ENCODE peak calls at places on chromosome 7, in seven cellular contexts. L is CD8-positive, alpha-beta T cell; X is cardiac fibroblast; Z is ovary; N is body of pancreas; H is foreskin fibroblast; E is NB4. T is an unnamed sample.
A peak's percentile ranks its signal among the peaks of the same experiment; 100 is the strongest.

GRCh38 chr7:70178206-70178605 is 579.9 kb downstream of the AUTS2 start:
- DNase-seq in L (no peak), X (no peak), Z (no peak), N (no peak), H (no peak), E (no peak), T (no peak)

GRCh38 chr7:134785842-134786241 is 6.4 kb downstream of the CALD1 start:
- DNase-seq in L (no peak), X (no peak), Z (no peak), N (no peak), H (no peak), E (no peak), T (no peak)

GRCh38 chr7:46202379-46202778 is 281.3 kb upstream of the IGFBP3 start:
- DNase-seq in L (no peak), X (peak; percentile 26), Z (no peak), N (no peak), H (no peak), E (no peak), T (no peak)

GRCh38 chr7:89023146-89023545 is 227.6 kb upstream of the TEX47 start:
- DNase-seq in L (no peak), X (no peak), Z (no peak), N (no peak), H (no peak), E (no peak), T (peak; percentile 1)

GRCh38 chr7:69365588-69366241 is 232.6 kb upstream of the AUTS2 start:
- DNase-seq in L (no peak), X (no peak), Z (no peak), N (no peak), H (peak; percentile 3), E (no peak), T (peak; percentile 88)

GRCh38 chr7:47087866-47088265 is 494.0 kb downstream of the TNS3 start:
- DNase-seq in L (no peak), X (no peak), Z (no peak), N (no peak), H (peak; percentile 71), E (no peak), T (peak; percentile 40)

GRCh38 chr7:142454862-142455261 is 197.0 kb upstream of the PRSS58 start:
- DNase-seq in L (no peak), X (no peak), Z (no peak), N (no peak), H (no peak), E (peak; percentile 29), T (no peak)

GRCh38 chr7:112833082-112833481 is 42.9 kb upstream of the TMEM168 start:
- DNase-seq in L (no peak), X (no peak), Z (no peak), N (no peak), H (no peak), E (no peak), T (no peak)

GRCh38 chr7:122082670-122083069 is 61.4 kb downstream of the AASS start:
- DNase-seq in L (no peak), X (no peak), Z (no peak), N (no peak), H (no peak), E (no peak), T (peak; percentile 1)

GRCh38 chr7:33813331-33813730 is 92.0 kb upstream of the BMPER start:
- DNase-seq in L (no peak), X (peak; percentile 62), Z (no peak), N (no peak), H (no peak), E (no peak), T (peak; percentile 44)

GRCh38 chr7:85133560-85133959 is 53.3 kb downstream of the SEMA3D start:
- DNase-seq in L (no peak), X (no peak), Z (no peak), N (no peak), H (no peak), E (no peak), T (no peak)

GRCh38 chr7:27154901-27155815 is 1.3 kb downstream of the HOXA7 start:
- DNase-seq in L (no peak), X (no peak), Z (no peak), N (peak; percentile 6), H (no peak), E (peak; percentile 55), T (no peak)

GRCh38 chr7:125683156-125683555 is 753.5 kb upstream of the POT1 start:
- DNase-seq in L (no peak), X (no peak), Z (no peak), N (no peak), H (no peak), E (no peak), T (no peak)

GRCh38 chr7:132240821-132241422 is 335.3 kb downstream of the PLXNA4 start:
- DNase-seq in L (no peak), X (no peak), Z (no peak), N (no peak), H (no peak), E (no peak), T (no peak)

GRCh38 chr7:30012757-30013156 is 13.7 kb downstream of the FKBP14 start:
- DNase-seq in L (no peak), X (no peak), Z (no peak), N (no peak), H (no peak), E (no peak), T (no peak)

GRCh38 chr7:43639858-43640491 is 57.1 kb downstream of the STK17A start:
- DNase-seq in L (no peak), X (peak; percentile 93), Z (peak; percentile 64), N (peak; percentile 64), H (peak; percentile 86), E (no peak), T (peak; percentile 86)

GRCh38 chr7:35185908-35186731 is 67.8 kb downstream of the TBX20 start:
- DNase-seq in L (no peak), X (peak; percentile 76), Z (no peak), N (peak; percentile 22), H (peak; percentile 64), E (peak; percentile 69), T (peak; percentile 13)

GRCh38 chr7:77409005-77409738 is 7.0 kb downstream of the GSAP start:
- DNase-seq in L (no peak), X (peak; percentile 38), Z (no peak), N (no peak), H (peak; percentile 65), E (no peak), T (peak; percentile 35)

GRCh38 chr7:129295015-129295423 is 70.2 kb downstream of the AHCYL2 start:
- DNase-seq in L (no peak), X (peak; percentile 79), Z (peak; percentile 27), N (no peak), H (peak; percentile 63), E (peak; percentile 62), T (peak; percentile 87)

DNA sequence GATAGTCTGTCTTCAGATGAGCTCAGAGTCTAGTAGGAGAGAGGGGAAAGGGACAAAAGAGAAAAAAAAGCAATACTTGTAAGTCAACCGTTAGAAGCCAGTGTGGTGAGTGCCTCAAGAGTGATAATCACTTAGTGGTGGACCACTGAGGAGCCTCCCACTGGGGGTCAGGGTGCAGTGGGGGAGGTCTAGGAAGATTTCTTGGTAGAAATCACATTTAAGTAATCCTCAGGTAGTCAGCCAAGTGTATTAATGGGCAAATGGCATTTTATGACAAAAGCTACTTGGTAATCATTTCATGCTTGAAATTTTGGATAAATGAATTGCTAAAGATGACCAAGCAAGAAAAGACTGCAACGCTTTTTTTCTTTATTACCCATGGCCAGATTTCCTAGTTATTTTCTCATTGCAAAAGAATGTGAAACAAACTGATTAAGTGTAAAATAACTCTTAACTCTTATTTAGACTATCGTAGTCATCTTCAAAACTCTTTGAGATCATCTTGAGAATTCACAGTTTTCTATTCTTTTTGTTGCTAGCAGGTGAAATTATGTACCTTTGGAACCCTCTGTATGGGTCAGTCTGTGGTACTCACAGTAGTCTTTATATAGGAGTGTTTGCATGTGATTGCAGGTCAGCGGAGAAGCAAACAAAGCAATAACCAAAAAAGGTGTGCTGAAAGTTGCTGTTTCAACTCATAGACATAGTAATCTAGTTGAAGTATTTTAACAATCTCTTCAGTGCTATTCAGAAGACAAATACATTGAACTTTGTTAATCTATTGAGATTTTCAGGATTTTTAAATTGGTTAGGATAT is 63.9 kb downstream of the PPP1R9A start:
- DNase-seq in L (no peak), X (no peak), Z (no peak), N (no peak), H (peak; percentile 47), E (no peak), T (peak; percentile 39)
- H3K4me3 ChIP-seq in L (no peak overlapping the region), X (no peak overlapping the region), Z (no peak overlapping the region), N (no peak overlapping the region), H (no peak overlapping the region), E (no peak overlapping the region), T (no peak overlapping the region)

DNA sequence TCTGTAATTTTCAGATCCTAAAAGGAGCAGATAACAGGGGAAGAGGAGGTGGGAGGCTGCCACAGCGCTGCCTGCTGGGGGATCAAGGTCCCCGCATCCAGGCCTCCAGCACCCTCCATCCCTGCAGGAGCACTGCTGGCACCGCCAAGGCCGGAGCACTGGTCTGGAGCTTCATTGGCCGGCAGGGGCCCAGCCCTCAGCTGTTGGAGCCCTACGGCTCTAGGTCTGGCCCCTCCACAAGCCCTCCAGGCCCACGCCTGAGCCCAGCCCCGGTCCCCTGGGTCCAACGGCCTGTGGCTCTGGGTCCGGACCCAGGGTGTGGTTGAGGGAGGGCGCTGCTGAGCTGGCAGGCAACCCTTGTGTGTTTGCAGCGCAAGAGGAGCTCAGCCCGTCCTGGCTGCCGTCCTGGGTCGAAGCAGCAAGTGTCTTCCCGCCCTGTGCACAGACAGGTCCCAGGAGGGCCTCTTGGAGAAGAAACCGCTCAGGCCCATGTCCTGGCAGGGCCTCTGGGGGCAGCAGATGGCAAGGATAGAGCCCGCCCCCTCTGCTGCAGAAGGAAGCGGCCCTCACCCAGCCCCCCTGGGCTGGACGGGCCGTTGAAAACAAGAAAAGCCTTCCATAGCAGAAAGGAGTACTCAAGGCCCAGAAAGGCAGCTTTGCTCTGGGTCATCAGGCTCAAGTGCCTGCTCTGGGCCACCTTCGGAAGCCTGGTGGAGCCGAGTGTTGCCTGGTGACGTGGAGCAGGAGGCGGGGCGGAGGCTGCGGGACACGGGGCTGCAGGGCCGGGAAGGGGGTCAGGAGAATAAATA is 54.3 kb upstream of the TNRC18 start:
- DNase-seq in L (no peak), X (peak; percentile 26), Z (no peak), N (no peak), H (peak; percentile 76), E (peak; percentile 99), T (no peak)
- TF ChIP-seq CTCF in L (no peak), X (peak; percentile 23), Z (no peak), N (no peak), H (peak; percentile 17), E (peak; percentile 88), T (peak; percentile 41)

GRCh38 chr7:157464111-157464970 is 127.5 kb downstream of the DNAJB6 start:
- DNase-seq in L (no peak), X (no peak), Z (no peak), N (no peak), H (no peak), E (no peak), T (no peak)

GRCh38 chr7:157461805-157462771 is 125.3 kb downstream of the DNAJB6 start:
- DNase-seq in L (no peak), X (no peak), Z (no peak), N (no peak), H (no peak), E (no peak), T (no peak)

GRCh38 chr7:157464971-157465481 is 128.2 kb downstream of the DNAJB6 start:
- DNase-seq in L (no peak), X (no peak), Z (no peak), N (no peak), H (no peak), E (no peak), T (no peak)

GRCh38 chr7:157462840-157463239 is 126.0 kb downstream of the DNAJB6 start:
- DNase-seq in L (no peak), X (no peak), Z (no peak), N (no peak), H (no peak), E (peak; percentile 74), T (no peak)

GRCh38 chr7:157463245-157463644 is 126.4 kb downstream of the DNAJB6 start:
- DNase-seq in L (no peak), X (no peak), Z (no peak), N (no peak), H (no peak), E (no peak), T (no peak)
- H3K4me3 ChIP-seq in L (no peak overlapping the region), X (no peak overlapping the region), Z (no peak overlapping the region), N (no peak overlapping the region), H (no peak overlapping the region), E (no peak overlapping the region), T (no peak overlapping the region)

GRCh38 chr7:95592570-95592969 is 3.7 kb downstream of the PDK4 start:
- DNase-seq in L (no peak), X (no peak), Z (no peak), N (no peak), H (no peak), E (no peak), T (no peak)
- TF ChIP-seq CTCF in L (no peak), X (no peak), Z (no peak), N (no peak), H (no peak), E (no peak), T (no peak)